ENCODE peak calls at places on chromosomes 1 and 21, in four cellular contexts. One of them, this sample, is unnamed.

GRCh38 chr21:42459065-42459430 is 37.0 kb downstream of the RSPH1 start:
- DNase-seq in endothelial cell of umbilical vein: no peak
- DNase-seq in heart right ventricle: no peak
- DNase-seq in GM23338: no peak
- DNase-seq in this sample: no peak

GRCh38 chr21:42716074-42716473 is 62.7 kb downstream of the PDE9A start:
- DNase-seq in endothelial cell of umbilical vein: no peak
- DNase-seq in heart right ventricle: no peak
- DNase-seq in GM23338: no peak
- DNase-seq in this sample: no peak

GRCh38 chr21:32514275-32515055 is 70.9 kb downstream of the TCP10L start:
- DNase-seq in endothelial cell of umbilical vein: no peak
- DNase-seq in heart right ventricle: no peak
- DNase-seq in GM23338: no peak
- DNase-seq in this sample: no peak

GRCh38 chr21:44980562-44981489 is 41.0 kb downstream of the SLX9 start:
- DNase-seq in endothelial cell of umbilical vein: no peak
- DNase-seq in heart right ventricle: no peak
- DNase-seq in GM23338: no peak
- DNase-seq in this sample: no peak

GRCh38 chr1:185420588-185421081 is 103.6 kb upstream of the IVNS1ABP start:
- DNase-seq in endothelial cell of umbilical vein: no peak
- DNase-seq in heart right ventricle: no peak
- DNase-seq in GM23338: no peak
- DNase-seq in this sample: no peak

GRCh38 chr21:26405735-26406361 is 167.2 kb downstream of the CYYR1 start:
- DNase-seq in endothelial cell of umbilical vein: peak; percentile 20
- DNase-seq in heart right ventricle: no peak
- DNase-seq in GM23338: peak; percentile 34
- DNase-seq in this sample: no peak

GRCh38 chr1:72567511-72567910 is 285.2 kb upstream of the NEGR1 start:
- DNase-seq in endothelial cell of umbilical vein: peak; percentile 31
- DNase-seq in heart right ventricle: no peak
- DNase-seq in GM23338: no peak
- DNase-seq in this sample: no peak

GRCh38 chr21:37427221-37427620 is 60.6 kb downstream of the DYRK1A start:
- DNase-seq in endothelial cell of umbilical vein: no peak
- DNase-seq in heart right ventricle: no peak
- DNase-seq in GM23338: no peak
- DNase-seq in this sample: no peak

GRCh38 chr1:98325646-98326441 is 335.7 kb upstream of the SNX7 start:
- DNase-seq in endothelial cell of umbilical vein: peak; percentile 91
- DNase-seq in heart right ventricle: peak; percentile 47
- DNase-seq in GM23338: no peak
- DNase-seq in this sample: no peak
- H3K27ac ChIP-seq in endothelial cell of umbilical vein: peak overlapping the region; percentile 97
- H3K27ac ChIP-seq in heart right ventricle: no peak overlapping the region
- H3K27ac ChIP-seq in GM23338: no peak overlapping the region
- H3K27ac ChIP-seq in this sample: no peak overlapping the region

DNA sequence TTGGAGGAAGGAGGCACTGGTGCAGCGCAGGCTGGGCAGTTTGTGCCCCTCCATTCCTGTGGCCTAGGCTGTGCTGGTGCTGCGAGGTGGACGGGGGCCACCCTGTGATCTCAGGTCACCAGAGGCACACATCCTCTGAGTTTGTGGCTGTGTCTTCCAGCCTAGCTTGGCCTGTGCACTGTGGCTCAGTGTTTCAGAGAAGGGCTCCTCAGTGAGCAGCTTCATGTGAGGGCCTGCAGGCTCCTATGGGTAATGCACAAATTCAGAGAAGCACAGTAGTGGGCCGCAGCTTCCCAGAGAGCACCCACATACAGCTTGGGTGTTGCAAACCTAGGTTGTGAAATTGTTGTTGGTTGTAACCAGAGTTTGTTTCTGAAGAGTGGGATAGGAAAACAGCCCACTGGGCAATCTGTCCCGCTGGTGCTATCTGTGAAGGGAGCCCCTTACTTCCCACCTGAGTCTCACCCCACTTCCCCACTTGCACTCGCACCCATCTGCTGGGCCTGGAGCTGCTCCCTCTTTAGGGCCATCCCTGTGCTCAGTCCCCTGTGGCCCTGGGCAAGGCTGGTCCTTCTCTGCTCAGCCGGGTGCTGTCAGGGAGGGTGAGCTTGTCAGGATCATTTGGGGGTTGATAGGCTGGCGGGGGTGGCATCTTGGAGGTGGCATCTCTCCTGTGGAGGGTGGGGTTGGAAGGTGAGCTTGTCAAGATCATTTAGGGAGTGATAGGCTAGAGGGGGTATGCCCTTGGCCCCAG is 30.2 kb downstream of the SNAP47 start:
- DNase-seq in endothelial cell of umbilical vein: no peak
- DNase-seq in heart right ventricle: no peak
- DNase-seq in GM23338: no peak
- DNase-seq in this sample: peak; percentile 35
- H3K4me1 ChIP-seq in endothelial cell of umbilical vein: peaks cover 4% of the 10 kb centered on the region
- H3K4me1 ChIP-seq in heart right ventricle: peaks cover 38% of the 10 kb centered on the region
- H3K4me1 ChIP-seq in GM23338: no peaks in the 10 kb centered on the region
- H3K4me1 ChIP-seq in this sample: peaks cover 25% of the 10 kb centered on the region

GRCh38 chr1:26542781-26543443 is 13.4 kb downstream of the RPS6KA1 start:
- DNase-seq in endothelial cell of umbilical vein: no peak
- DNase-seq in heart right ventricle: no peak
- DNase-seq in GM23338: no peak
- DNase-seq in this sample: no peak

GRCh38 chr1:26540346-26540745 is 10.8 kb downstream of the RPS6KA1 start:
- DNase-seq in endothelial cell of umbilical vein: no peak
- DNase-seq in heart right ventricle: no peak
- DNase-seq in GM23338: no peak
- DNase-seq in this sample: no peak

GRCh38 chr1:26543444-26543835 is 13.9 kb downstream of the RPS6KA1 start:
- DNase-seq in endothelial cell of umbilical vein: no peak
- DNase-seq in heart right ventricle: no peak
- DNase-seq in GM23338: no peak
- DNase-seq in this sample: no peak

GRCh38 chr1:26541431-26541815 is 11.9 kb downstream of the RPS6KA1 start:
- DNase-seq in endothelial cell of umbilical vein: no peak
- DNase-seq in heart right ventricle: no peak
- DNase-seq in GM23338: no peak
- DNase-seq in this sample: no peak

GRCh38 chr1:26541816-26542711 is 12.5 kb downstream of the RPS6KA1 start:
- DNase-seq in endothelial cell of umbilical vein: peak; percentile 14
- DNase-seq in heart right ventricle: peak; percentile 67
- DNase-seq in GM23338: peak; percentile 91
- DNase-seq in this sample: peak; percentile 77
- H3K27ac ChIP-seq in endothelial cell of umbilical vein: no peak overlapping the region
- H3K27ac ChIP-seq in heart right ventricle: peak overlapping the region; percentile 69
- H3K27ac ChIP-seq in GM23338: peak overlapping the region; percentile 66
- H3K27ac ChIP-seq in this sample: peak overlapping the region; percentile 58

DNA sequence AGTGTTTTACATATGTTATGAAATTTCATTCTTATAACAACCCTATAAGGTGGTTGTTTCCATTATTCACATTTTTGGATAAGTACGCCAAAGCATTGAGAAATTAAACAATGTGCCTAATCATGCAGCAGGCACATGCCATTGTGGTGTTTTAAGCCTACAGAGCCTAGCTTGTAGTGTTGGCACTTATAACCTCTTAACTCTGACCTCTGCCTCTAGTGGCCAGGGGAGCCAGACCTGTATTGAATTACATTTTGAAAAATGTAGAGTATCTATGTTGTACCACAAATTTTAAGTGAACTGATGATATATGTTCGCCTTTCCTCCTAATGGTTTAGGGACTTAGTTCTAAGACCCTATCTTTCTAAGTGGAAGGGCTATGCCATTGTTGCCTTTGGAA is 61.0 kb downstream of the KCNK2 start:
- DNase-seq in endothelial cell of umbilical vein: no peak
- DNase-seq in heart right ventricle: no peak
- DNase-seq in GM23338: no peak
- DNase-seq in this sample: no peak
- H3K4me1 ChIP-seq in endothelial cell of umbilical vein: no peaks in the 10 kb centered on the region
- H3K4me1 ChIP-seq in heart right ventricle: no peaks in the 10 kb centered on the region
- H3K4me1 ChIP-seq in GM23338: no peaks in the 10 kb centered on the region
- H3K4me1 ChIP-seq in this sample: no peaks in the 10 kb centered on the region

GRCh38 chr1:1873186-1873585 is 17.7 kb downstream of the GNB1 start:
- DNase-seq in endothelial cell of umbilical vein: no peak
- DNase-seq in heart right ventricle: peak; percentile 74
- DNase-seq in GM23338: no peak
- DNase-seq in this sample: peak; percentile 80
- H3K27ac ChIP-seq in endothelial cell of umbilical vein: no peak overlapping the region
- H3K27ac ChIP-seq in heart right ventricle: peak overlapping the region; percentile 60
- H3K27ac ChIP-seq in GM23338: peak overlapping the region; percentile 70
- H3K27ac ChIP-seq in this sample: no peak overlapping the region

This sample was measured in right lobe of liver.